ENCODE peak calls at places on chromosome 17, in nine cellular contexts. F is NCI-H460; N is CD4-positive, alpha-beta T cell; O is NCI-H748 treated with DMSO at 0.1 percent for 48 hours; R is activated CD8-positive, alpha-beta memory T cell treated with anti-CD3 and anti-CD28 coated beads for 1 hour; C is stimulated activated CD4-positive, alpha-beta T cell treated with anti-CD3 and anti-CD28 coated beads, TNF-alpha, amount 100 ng/mL, for 1 hour; L is M059J; D is GM12891; U is AG04449. P is an unnamed sample.

GRCh38 chr17:83032781-83033180 is 46.6 kb upstream of the METRNL start:
- DNase-seq in F (no peak), N (no peak), O (no peak), R (no peak), C (no peak), L (no peak), D (no peak), U (no peak), P (no peak)

GRCh38 chr17:46039592-46040186 is 40.6 kb downstream of the STH start:
- DNase-seq in F (no peak), N (no peak), O (no peak), R (no peak), C (no peak), L (no peak), D (no peak), U (no peak), P (no peak)

GRCh38 chr17:21388066-21388465 is 11.9 kb downstream of the KCNJ12 start:
- DNase-seq in F (no peak), N (no peak), O (no peak), R (no peak), C (no peak), L (no peak), D (no peak), U (no peak), P (no peak)

GRCh38 chr17:64572682-64573154 is 65.9 kb downstream of the CEP95 start:
- DNase-seq in F (peak; percentile 4), N (no peak), O (no peak), R (no peak), C (no peak), L (peak; percentile 46), D (no peak), U (peak; percentile 21), P (no peak)

GRCh38 chr17:48441231-48441711 is 11.3 kb upstream of the SKAP1 start:
- DNase-seq in F (no peak), N (no peak), O (no peak), R (no peak), C (no peak), L (peak; percentile 23), D (no peak), U (no peak), P (no peak)

GRCh38 chr17:63946440-63947363 is 14.6 kb upstream of the CD79B start:
- DNase-seq in F (peak; percentile 45), N (peak; percentile 37), O (no peak), R (no peak), C (no peak), L (peak; percentile 15), D (peak; percentile 95), U (no peak), P (peak; percentile 22)

GRCh38 chr17:72376486-72377345 is 255.9 kb downstream of the SOX9 start:
- DNase-seq in F (no peak), N (no peak), O (no peak), R (no peak), C (no peak), L (no peak), D (no peak), U (no peak), P (no peak)

GRCh38 chr17:44741316-44741715 is 17.5 kb upstream of the ADAM11 start:
- DNase-seq in F (no peak), N (no peak), O (no peak), R (no peak), C (no peak), L (no peak), D (no peak), U (no peak), P (no peak)

GRCh38 chr17:78137392-78138203 is 7.0 kb downstream of the TMC8 start:
- DNase-seq in F (no peak), N (peak; percentile 51), O (no peak), R (no peak), C (no peak), L (no peak), D (no peak), U (no peak), P (no peak)

GRCh38 chr17:48961516-48962233 is 6.7 kb downstream of the GIP start:
- DNase-seq in F (no peak), N (no peak), O (no peak), R (no peak), C (no peak), L (peak; percentile 78), D (no peak), U (no peak), P (no peak)

GRCh38 chr17:77512062-77512946 is 371.5 kb downstream of the SEC14L1 start:
- DNase-seq in F (no peak), N (no peak), O (no peak), R (no peak), C (no peak), L (no peak), D (no peak), U (no peak), P (no peak)

GRCh38 chr17:65564793-65565192 is 3.3 kb upstream of the AXIN2 start:
- DNase-seq in F (no peak), N (no peak), O (peak; percentile 66), R (no peak), C (no peak), L (peak; percentile 56), D (no peak), U (no peak), P (no peak)

GRCh38 chr17:40070895-40071719 is 8.3 kb downstream of the THRA start:
- DNase-seq in F (peak; percentile 38), N (no peak), O (no peak), R (no peak), C (no peak), L (no peak), D (no peak), U (no peak), P (no peak)

GRCh38 chr17:1259910-1260389 is 10.3 kb upstream of the BHLHA9 start:
- DNase-seq in F (no peak), N (no peak), O (no peak), R (no peak), C (no peak), L (peak; percentile 34), D (no peak), U (no peak), P (no peak)

GRCh38 chr17:82893779-82894178 is 54.0 kb upstream of the ZNF750 start:
- DNase-seq in F (no peak), N (no peak), O (no peak), R (no peak), C (no peak), L (no peak), D (no peak), U (no peak), P (no peak)

GRCh38 chr17:45314761-45315549 is 1.9 kb downstream of the MAP3K14 start:
- DNase-seq in F (no peak), N (no peak), O (no peak), R (no peak), C (no peak), L (peak; percentile 17), D (no peak), U (no peak), P (no peak)

GRCh38 chr17:19384723-19385391 is 2.1 kb downstream of the MFAP4 start:
- DNase-seq in F (no peak), N (no peak), O (no peak), R (no peak), C (no peak), L (peak; percentile 27), D (no peak), U (no peak), P (no peak)

GRCh38 chr17:32882029-32882428 is 5.1 kb upstream of the MYO1D start:
- DNase-seq in F (no peak), N (no peak), O (no peak), R (no peak), C (no peak), L (no peak), D (no peak), U (no peak), P (no peak)

GRCh38 chr17:13917635-13918034 is 151.7 kb upstream of the COX10 start:
- DNase-seq in F (no peak), N (no peak), O (no peak), R (no peak), C (no peak), L (no peak), D (no peak), U (no peak), P (no peak)

GRCh38 chr17:81400154-81400938 is 5.1 kb downstream of the BAHCC1 start:
- DNase-seq in F (no peak), N (no peak), O (no peak), R (no peak), C (no peak), L (no peak), D (no peak), U (no peak), P (no peak)

GRCh38 chr17:70961341-70961740 is 792.0 kb downstream of the KCNJ2 start:
- DNase-seq in F (no peak), N (no peak), O (no peak), R (no peak), C (no peak), L (peak; percentile 48), D (no peak), U (no peak), P (no peak)

GRCh38 chr17:38451840-38452529 is 23.7 kb downstream of the ARHGAP23 start:
- DNase-seq in F (no peak), N (no peak), O (no peak), R (no peak), C (no peak), L (peak; percentile 82), D (no peak), U (peak; percentile 66), P (no peak)

GRCh38 chr17:37848690-37849616 is 75.3 kb upstream of the TBC1D3K start:
- DNase-seq in F (peak; percentile 76), N (no peak), O (no peak), R (no peak), C (no peak), L (peak; percentile 97), D (peak; percentile 36), U (peak; percentile 31), P (peak; percentile 89)

GRCh38 chr17:77691216-77692085 is 267.1 kb upstream of the TNRC6C start:
- DNase-seq in F (no peak), N (no peak), O (no peak), R (no peak), C (no peak), L (no peak), D (no peak), U (no peak), P (no peak)

GRCh38 chr17:8674344-8675305 is 44.1 kb upstream of the MYH10 start:
- DNase-seq in F (no peak), N (no peak), O (no peak), R (no peak), C (no peak), L (no peak), D (no peak), U (no peak), P (no peak)

GRCh38 chr17:41777157-41777578 is 9.3 kb downstream of the JUP start:
- DNase-seq in F (peak; percentile 68), N (no peak), O (no peak), R (no peak), C (no peak), L (peak; percentile 63), D (no peak), U (no peak), P (no peak)

GRCh38 chr17:76611747-76612143 is 26.1 kb upstream of the ST6GALNAC2 start:
- DNase-seq in F (no peak), N (no peak), O (no peak), R (no peak), C (no peak), L (no peak), D (no peak), U (no peak), P (no peak)

GRCh38 chr17:28725660-28726395 is at the start of gene TLCD1:
- DNase-seq in F (peak; percentile 71), N (peak; percentile 53), O (peak; percentile 71), R (no peak), C (no peak), L (peak; percentile 75), D (peak; percentile 73), U (no peak), P (no peak)

GRCh38 chr17:72270530-72270929 is 149.7 kb downstream of the SOX9 start:
- DNase-seq in F (no peak), N (no peak), O (peak; percentile 94), R (no peak), C (no peak), L (peak; percentile 86), D (no peak), U (no peak), P (no peak)

GRCh38 chr17:3827124-3827773 is 18.8 kb downstream of the NCBP3 start:
- DNase-seq in F (peak; percentile 77), N (peak; percentile 44), O (peak; percentile 17), R (peak; percentile 43), C (peak; percentile 37), L (peak; percentile 64), D (no peak), U (no peak), P (peak; percentile 58)

GRCh38 chr17:22123536-22124281 is 431.4 kb downstream of the KCNJ18 start:
- DNase-seq in F (no peak), N (no peak), O (no peak), R (no peak), C (no peak), L (no peak), D (no peak), U (no peak), P (no peak)

P was measured in HCT116.